ENCODE peak calls at places on chromosomes 11 and 22, in nine cellular contexts. L is cardiac septum; Y is GM10248; A is dermis blood vessel endothelial cell; U is activated CD8-positive, alpha-beta T cell treated with anti-CD3 and anti-CD28 coated beads for 36 hours; S is naive thymus-derived CD8-positive, alpha-beta T cell; X is SK-MEL-5; P is HS-5; H is left ventricle myocardium superior. E is an unnamed sample.

GRCh38 chr11:1084561-1085439 is 10.1 kb downstream of the MUC2 start:
- DNase-seq in L (peak), Y (no peak), A (no peak), U (no peak), S (no peak), X (no peak), P (no peak), H (peak), E (no peak)

GRCh38 chr11:76790251-76790650 is 7.1 kb downstream of the TSKU start:
- DNase-seq in L (no peak), Y (no peak), A (no peak), U (no peak), S (no peak), X (no peak), P (no peak), H (no peak), E (no peak)

GRCh38 chr11:446886-447285 is 3.2 kb upstream of the PTDSS2 start:
- DNase-seq in L (no peak), Y (no peak), A (no peak), U (no peak), S (no peak), X (no peak), P (no peak), H (peak), E (no peak)

GRCh38 chr11:2178906-2179494 is 7.4 kb upstream of the TH start:
- DNase-seq in L (no peak), Y (no peak), A (no peak), U (no peak), S (no peak), X (no peak), P (no peak), H (no peak), E (no peak)

GRCh38 chr11:48013269-48013901 is 33.0 kb downstream of the PTPRJ start:
- DNase-seq in L (peak), Y (peak), A (peak), U (peak), S (peak), X (no peak), P (no peak), H (peak), E (peak)

GRCh38 chr11:75428989-75429640 is 3.9 kb downstream of the KLHL35 start:
- DNase-seq in L (no peak), Y (no peak), A (no peak), U (no peak), S (no peak), X (no peak), P (no peak), H (no peak), E (no peak)

GRCh38 chr11:119758291-119758690 is 29.3 kb upstream of the NECTIN1 start:
- DNase-seq in L (no peak), Y (no peak), A (no peak), U (no peak), S (no peak), X (no peak), P (no peak), H (no peak), E (no peak)

GRCh38 chr11:67364783-67365525 is 8.4 kb downstream of the CLCF1 start:
- DNase-seq in L (no peak), Y (no peak), A (no peak), U (no peak), S (no peak), X (no peak), P (no peak), H (no peak), E (no peak)

GRCh38 chr22:17945851-17946690 is 78.3 kb downstream of the MICAL3 start:
- DNase-seq in L (no peak), Y (peak), A (no peak), U (no peak), S (no peak), X (no peak), P (no peak), H (no peak), E (no peak)

GRCh38 chr11:46977940-46978595 is 41.5 kb downstream of the CSTPP1 start:
- DNase-seq in L (no peak), Y (no peak), A (no peak), U (no peak), S (no peak), X (no peak), P (no peak), H (no peak), E (no peak)

GRCh38 chr11:129222158-129222557 is 30.0 kb upstream of the ARHGAP32 start:
- DNase-seq in L (no peak), Y (no peak), A (no peak), U (no peak), S (no peak), X (no peak), P (no peak), H (no peak), E (no peak)

E was measured in activated naive CD8-positive, alpha-beta T cell treated with anti-CD3 and anti-CD28 coated beads for 36 hours.